ENCODE peak calls at places on chromosome 1, in five cellular contexts. Q is heart left ventricle, I is HepG2, E is PC-3, N is lung. D is an unnamed sample.

GRCh38 chr1:3630914-3631313 is 6.1 kb downstream of the TPRG1L start:
- ATAC-seq in N (no peak), I (peak), Q (peak), E (no peak), D (no peak)

GRCh38 chr1:47791879-47792608 is 205.1 kb downstream of the TRABD2B start:
- ATAC-seq in I (no peak), Q (no peak), E (peak), N (no peak), D (no peak)

GRCh38 chr1:186620951-186621350 is 59.3 kb downstream of the PTGS2 start:
- ATAC-seq in I (no peak), Q (no peak), E (no peak), N (no peak), D (no peak)

GRCh38 chr1:198018529-198018928 is 101.4 kb downstream of the LHX9 start:
- ATAC-seq in N (no peak), E (peak), I (no peak), Q (no peak), D (no peak)

GRCh38 chr1:143698016-143698415 is 273.8 kb downstream of the FAM72C start:
- ATAC-seq in N (peak), E (no peak), Q (no peak), I (no peak), D (no peak)

GRCh38 chr1:162639718-162640117 is 7.5 kb downstream of the DDR2 start:
- ATAC-seq in E (no peak), Q (no peak), N (no peak), I (no peak), D (no peak)

GRCh38 chr1:36419158-36419557 is 21.4 kb upstream of the LSM10 start:
- ATAC-seq in N (no peak), I (no peak), E (no peak), Q (peak), D (no peak)

GRCh38 chr1:67441183-67441582 is 11.0 kb upstream of the SERBP1 start:
- ATAC-seq in N (no peak), E (no peak), Q (no peak), I (no peak), D (no peak)

GRCh38 chr1:228089520-228090380 is 7.2 kb downstream of the ARF1 start:
- ATAC-seq in N (no peak), I (no peak), E (no peak), Q (no peak), D (no peak)

DNA sequence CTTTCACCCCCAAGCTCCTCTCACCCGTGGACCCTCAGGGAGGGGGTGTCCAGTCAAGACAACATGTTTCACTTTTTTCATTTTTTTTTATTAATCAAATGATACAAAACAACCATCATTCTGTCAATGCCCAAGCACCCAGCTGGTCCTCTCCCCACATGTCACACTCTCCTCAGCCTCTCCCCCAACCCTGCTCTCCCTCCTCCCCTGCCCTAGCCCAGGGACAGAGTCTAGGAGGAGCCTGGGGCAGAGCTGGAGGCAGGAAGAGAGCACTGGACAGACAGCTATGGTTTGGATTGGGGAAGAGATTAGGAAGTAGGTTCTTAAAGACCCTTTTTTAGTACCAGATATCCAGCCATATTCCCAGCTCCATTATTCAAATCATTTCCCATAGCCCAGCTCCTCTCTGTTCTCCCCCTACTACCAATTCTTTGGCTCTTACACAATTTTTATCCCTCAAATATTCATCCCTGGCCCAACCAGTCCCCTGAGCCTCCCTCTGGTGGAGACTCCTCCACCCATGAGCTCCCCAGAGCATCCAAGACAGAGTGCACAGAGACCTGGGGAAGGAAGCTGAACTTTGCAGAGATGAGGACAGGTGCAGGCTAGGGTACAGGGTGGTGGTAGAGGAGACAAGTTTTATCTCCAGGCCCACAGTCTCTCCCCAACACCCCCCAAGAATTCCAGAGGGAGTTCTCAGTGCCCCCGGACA is 1.4 kb upstream of the S100A16 start:
- ATAC-seq in N (no peak), Q (no peak), E (no peak), I (no peak), D (no peak)
- H3K4me3 ChIP-seq in N (no peak), Q (no peak), E (peak), I (no peak), D (no peak)

DNA sequence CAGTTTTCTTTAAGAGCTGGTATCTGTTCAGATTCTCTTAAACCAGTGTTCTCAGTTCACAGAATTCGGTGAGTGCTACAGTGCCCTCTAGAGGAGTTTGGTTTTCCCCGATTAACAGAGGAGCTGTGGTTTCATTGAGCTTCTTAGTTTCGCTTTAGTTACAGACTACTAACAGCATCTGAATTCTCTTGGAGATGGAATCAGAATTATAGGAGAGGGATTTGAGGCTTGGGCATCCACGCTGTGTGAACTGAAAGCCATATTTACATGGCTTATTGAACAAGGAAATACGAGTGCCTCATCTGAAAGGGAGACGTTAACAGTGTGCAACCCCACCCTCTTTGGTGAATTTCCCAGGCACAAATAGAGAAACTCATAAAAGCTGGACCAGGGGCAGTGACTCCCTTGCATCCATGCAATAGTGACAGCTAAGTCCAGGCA is 202.0 kb downstream of the USH2A start:
- ATAC-seq in Q (peak), N (peak), E (peak), I (peak), D (peak)
- H3K4me3 ChIP-seq in Q (peak), N (peak), E (peak), I (peak), D (peak)

DNA sequence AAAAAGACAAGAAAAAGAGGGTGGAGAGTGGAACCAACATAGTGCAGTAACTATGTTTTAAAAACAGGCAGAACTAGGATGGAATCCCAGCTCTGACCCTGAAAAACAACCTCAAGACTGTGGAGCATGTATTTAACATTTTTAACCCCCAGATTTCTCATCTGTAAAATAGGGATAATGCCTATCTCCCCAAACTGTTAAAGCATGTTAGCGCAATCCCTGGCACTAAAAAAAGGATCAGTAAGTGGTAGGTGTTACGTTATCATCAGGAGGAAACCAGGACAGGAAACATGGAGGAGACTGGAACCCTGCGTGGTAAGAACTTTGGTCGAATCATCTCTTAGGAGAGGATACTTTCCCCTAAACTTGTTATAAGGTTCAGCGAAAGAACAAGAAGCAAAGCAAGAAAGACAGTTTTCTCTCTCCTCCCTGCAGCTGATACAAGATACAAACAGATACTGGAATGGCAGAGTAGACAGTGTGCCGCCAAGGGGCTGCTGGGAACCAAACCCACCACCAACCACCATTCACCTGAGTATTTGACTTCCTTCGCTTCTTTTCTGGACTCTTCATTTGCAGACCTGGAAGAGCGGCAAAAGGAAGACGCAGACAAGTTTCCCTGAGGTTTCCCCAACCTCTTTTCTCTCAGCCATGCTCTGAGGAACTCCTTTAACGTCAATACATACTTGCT is 991 bp downstream of the PYGO2 start:
- ATAC-seq in I (no peak), E (no peak), N (no peak), Q (no peak), D (no peak)
- H3K4me3 ChIP-seq in I (peak), E (peak), N (peak), Q (peak), D (peak)

DNA sequence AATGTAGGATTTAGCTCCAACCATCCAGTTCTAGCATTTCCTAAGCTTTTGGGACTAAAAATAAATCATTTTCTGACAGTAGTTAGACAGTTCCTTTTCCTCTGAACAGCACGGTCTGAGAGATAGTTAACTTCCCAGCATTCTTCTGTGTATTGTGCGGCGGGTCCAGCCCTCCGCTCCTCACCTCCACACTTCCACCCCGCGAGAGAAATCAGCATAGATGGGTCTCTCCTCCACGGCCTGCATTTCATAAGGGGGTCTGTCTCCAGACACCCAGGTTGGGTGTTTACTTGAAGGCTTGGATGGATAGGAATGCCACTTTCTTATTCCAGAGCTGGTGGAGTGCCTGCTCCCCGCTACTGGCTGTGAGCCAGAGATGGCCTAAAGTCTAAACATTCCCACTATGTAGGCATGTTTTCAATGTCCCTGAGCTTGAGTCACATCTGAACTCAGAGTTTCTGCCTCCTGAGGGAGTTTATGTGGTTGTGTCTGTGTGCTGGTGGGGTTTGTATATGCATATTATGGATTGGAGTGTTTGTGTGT is 38.0 kb upstream of the PPP2R5A start:
- ATAC-seq in N (no peak), E (no peak), I (peak), Q (peak), D (peak)
- H3K4me3 ChIP-seq in N (no peak), E (no peak), I (peak), Q (no peak), D (no peak)

DNA sequence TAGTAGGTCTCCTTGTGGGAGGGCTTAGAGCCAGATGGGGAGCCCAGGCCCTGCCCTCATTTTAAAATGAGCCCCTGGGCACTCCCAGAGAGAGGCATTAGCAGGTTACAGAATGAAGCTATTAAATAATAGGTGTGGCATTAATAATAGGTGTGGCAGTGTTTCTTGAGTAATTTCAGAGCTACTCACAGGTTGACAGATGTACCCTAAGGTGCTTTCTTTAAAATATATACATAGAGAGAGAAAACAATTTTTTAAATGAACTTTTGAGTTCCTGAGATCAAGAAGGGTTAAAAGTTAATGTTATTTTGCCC is 1.2 kb downstream of the EEIG2 start:
- ATAC-seq in E (no peak), Q (no peak), N (peak), I (no peak), D (no peak)
- H3K4me3 ChIP-seq in E (peak), Q (peak), N (peak), I (no peak), D (peak)

GRCh38 chr1:159854693-159855192 is 7.7 kb downstream of the VSIG8 start:
- ATAC-seq in Q (peak), I (peak), E (peak), N (peak), D (peak)
- H3K4me3 ChIP-seq in Q (peak), I (no peak), E (peak), N (peak), D (peak)

DNA sequence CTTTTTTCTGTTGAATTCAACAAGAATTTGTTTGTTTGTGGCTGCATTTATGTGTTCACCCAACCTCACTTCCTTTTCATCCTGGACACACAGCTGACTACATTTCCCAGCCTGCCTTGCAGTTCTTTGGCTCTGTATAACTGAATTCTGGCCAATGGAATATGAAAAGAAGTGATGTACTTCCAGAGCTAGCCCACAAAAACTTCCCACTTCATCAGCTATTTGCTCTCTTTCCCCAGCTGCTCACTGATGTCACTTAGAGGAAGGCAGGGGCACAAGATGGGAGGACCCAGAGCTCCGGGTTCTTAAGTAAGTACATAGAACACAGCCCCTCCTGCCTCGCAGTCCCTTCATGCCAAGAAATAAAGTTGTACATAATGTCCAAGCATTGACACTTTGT is 235.0 kb upstream of the FGGY start:
- ATAC-seq in Q (peak), I (no peak), N (peak), E (peak), D (peak)
- H3K4me3 ChIP-seq in Q (peak), I (no peak), N (no peak), E (no peak), D (no peak)